ENCODE peak calls at places on chromosomes 12 and 14, in five cellular contexts. N is body of pancreas; Z is activated T-helper 2 cell treated with anti-CD3 and anti-CD28 coated beads, Interferon-gamma antibody, Interleukin-2, Interleukin-4, amounts not matched to agents 10 μg/mL and 5 μg/mL and 100 μg/mL, durations not matched to agents 14 hours and 24 hours and 36 hours; O is AG08396; L is NAMALWA. G is an unnamed sample.

GRCh38 chr14:90732142-90732541 is 84.1 kb downstream of the TTC7B start:
- DNase-seq in N (no peak), Z (no peak), O (no peak), L (no peak), G (peak)

GRCh38 chr14:66696326-66696725 is 188.4 kb downstream of the GPHN start:
- DNase-seq in N (no peak), Z (no peak), O (no peak), L (no peak), G (no peak)

GRCh38 chr14:57209561-57209960 is 59.1 kb downstream of the EXOC5 start:
- DNase-seq in N (no peak), Z (no peak), O (no peak), L (no peak), G (no peak)

GRCh38 chr12:67630373-67631088 is 18.0 kb upstream of the DYRK2 start:
- DNase-seq in N (no peak), Z (peak), O (no peak), L (peak), G (peak)

GRCh38 chr12:121776190-121777098 is 17.0 kb downstream of the RHOF start:
- DNase-seq in N (peak), Z (peak), O (peak), L (peak), G (peak)

GRCh38 chr12:5085896-5086295 is 42.2 kb downstream of the KCNA5 start:
- DNase-seq in N (no peak), Z (no peak), O (peak), L (no peak), G (no peak)

GRCh38 chr14:64807588-64807987 is 72.1 kb downstream of the SPTB start:
- DNase-seq in N (no peak), Z (no peak), O (no peak), L (no peak), G (no peak)

GRCh38 chr12:47894652-47895051 is 10.1 kb downstream of the VDR start:
- DNase-seq in N (no peak), Z (no peak), O (no peak), L (no peak), G (no peak)

GRCh38 chr14:65301862-65302539 is 110.5 kb upstream of the FUT8 start:
- DNase-seq in N (peak), Z (no peak), O (no peak), L (peak), G (no peak)

GRCh38 chr14:68368850-68369249 is 424.0 kb downstream of the ZFP36L1 start:
- DNase-seq in N (no peak), Z (no peak), O (no peak), L (no peak), G (no peak)

GRCh38 chr14:94401083-94401482 is 12.7 kb upstream of the SERPINA1 start:
- DNase-seq in N (no peak), Z (no peak), O (no peak), L (no peak), G (no peak)

GRCh38 chr14:70640938-70641547 is 673 bp upstream of the TTC9 start:
- DNase-seq in N (peak), Z (peak), O (peak), L (no peak), G (peak)

GRCh38 chr12:119870462-119870861 is 6.7 kb downstream of the CIT start:
- DNase-seq in N (no peak), Z (no peak), O (no peak), L (no peak), G (no peak)

GRCh38 chr14:100736269-100737180 is 9.8 kb downstream of the DLK1 start:
- DNase-seq in N (no peak), Z (no peak), O (no peak), L (no peak), G (no peak)

GRCh38 chr12:70154087-70154486 is 89.1 kb upstream of the CNOT2 start:
- DNase-seq in N (no peak), Z (no peak), O (no peak), L (no peak), G (peak)

GRCh38 chr14:98582276-98582675 is 689.7 kb downstream of the BCL11B start:
- DNase-seq in N (no peak), Z (no peak), O (no peak), L (no peak), G (no peak)

GRCh38 chr12:12384601-12385321 is 27.9 kb downstream of the BORCS5 start:
- DNase-seq in N (no peak), Z (peak), O (no peak), L (no peak), G (no peak)

GRCh38 chr14:77498120-77498979 is at the start of gene ISM2:
- DNase-seq in N (peak), Z (peak), O (peak), L (peak), G (no peak)

GRCh38 chr12:124352839-124353238 is 57.9 kb downstream of the RFLNA start:
- DNase-seq in N (peak), Z (no peak), O (no peak), L (peak), G (no peak)

GRCh38 chr12:113889076-113889475 is 77.0 kb downstream of the RBM19 start:
- DNase-seq in N (no peak), Z (no peak), O (peak), L (no peak), G (no peak)

GRCh38 chr12:10739157-10740118 is 16.3 kb upstream of the YBX3 start:
- DNase-seq in N (no peak), Z (no peak), O (no peak), L (no peak), G (no peak)

GRCh38 chr12:1047898-1048660 is 57.1 kb downstream of the ERC1 start:
- DNase-seq in N (no peak), Z (no peak), O (peak), L (no peak), G (peak)

GRCh38 chr14:99908653-99909250 is 115.5 kb downstream of the EML1 start:
- DNase-seq in N (no peak), Z (no peak), O (no peak), L (no peak), G (no peak)

GRCh38 chr12:114848661-114849060 is 164.7 kb upstream of the TBX3 start:
- DNase-seq in N (no peak), Z (no peak), O (peak), L (no peak), G (no peak)

GRCh38 chr14:101495284-101495683 is 66.0 kb upstream of the DIO3 start:
- DNase-seq in N (peak), Z (no peak), O (no peak), L (no peak), G (no peak)

GRCh38 chr14:72792051-72792788 is 101.7 kb downstream of the DPF3 start:
- DNase-seq in N (no peak), Z (no peak), O (no peak), L (no peak), G (no peak)